ENCODE peak calls at places on chromosomes 7 and 10, in six cellular contexts. One of them, this sample, is unnamed.

GRCh38 chr7:143285454-143285756 is 647 bp downstream of the TMEM139 start:
- DNase-seq in cerebellar cortex: no peak
- DNase-seq in fibroblast of the aortic adventitia: no peak
- DNase-seq in CD4-positive, alpha-beta T cell: no peak
- DNase-seq in Kasumi-1: no peak
- DNase-seq in GM20000: no peak
- DNase-seq in this sample: no peak

GRCh38 chr7:8365499-8366110 is 67.8 kb upstream of the NXPH1 start:
- DNase-seq in Kasumi-1: peak
- DNase-seq in GM20000: no peak
- DNase-seq in fibroblast of the aortic adventitia: no peak
- DNase-seq in cerebellar cortex: peak
- DNase-seq in CD4-positive, alpha-beta T cell: no peak
- DNase-seq in this sample: no peak

GRCh38 chr10:13527864-13528137 is 1.0 kb downstream of the BEND7 start:
- DNase-seq in Kasumi-1: no peak
- DNase-seq in GM20000: peak
- DNase-seq in fibroblast of the aortic adventitia: no peak
- DNase-seq in CD4-positive, alpha-beta T cell: no peak
- DNase-seq in cerebellar cortex: peak
- DNase-seq in this sample: no peak

GRCh38 chr7:153381275-153382119 is 621.9 kb downstream of the ACTR3B start:
- DNase-seq in GM20000: peak
- DNase-seq in Kasumi-1: peak
- DNase-seq in fibroblast of the aortic adventitia: no peak
- DNase-seq in CD4-positive, alpha-beta T cell: no peak
- DNase-seq in cerebellar cortex: peak
- DNase-seq in this sample: no peak

GRCh38 chr10:31977440-31978157 is 49.0 kb upstream of the ARHGAP12 start:
- DNase-seq in Kasumi-1: peak
- DNase-seq in GM20000: peak
- DNase-seq in cerebellar cortex: no peak
- DNase-seq in CD4-positive, alpha-beta T cell: no peak
- DNase-seq in fibroblast of the aortic adventitia: peak
- DNase-seq in this sample: no peak

GRCh38 chr10:125190961-125191360 is 30.6 kb upstream of the CTBP2 start:
- DNase-seq in Kasumi-1: no peak
- DNase-seq in cerebellar cortex: no peak
- DNase-seq in CD4-positive, alpha-beta T cell: no peak
- DNase-seq in fibroblast of the aortic adventitia: no peak
- DNase-seq in GM20000: no peak
- DNase-seq in this sample: no peak

GRCh38 chr7:157399086-157399687 is 62.4 kb downstream of the DNAJB6 start:
- DNase-seq in GM20000: no peak
- DNase-seq in CD4-positive, alpha-beta T cell: no peak
- DNase-seq in cerebellar cortex: no peak
- DNase-seq in Kasumi-1: no peak
- DNase-seq in fibroblast of the aortic adventitia: no peak
- DNase-seq in this sample: no peak

GRCh38 chr10:69640196-69640980 is 10.3 kb downstream of the FAM241B start:
- DNase-seq in GM20000: no peak
- DNase-seq in Kasumi-1: no peak
- DNase-seq in CD4-positive, alpha-beta T cell: peak
- DNase-seq in cerebellar cortex: peak
- DNase-seq in fibroblast of the aortic adventitia: no peak
- DNase-seq in this sample: no peak

GRCh38 chr7:127629268-127629854 is 11.4 kb upstream of the PAX4 start:
- DNase-seq in Kasumi-1: peak
- DNase-seq in GM20000: no peak
- DNase-seq in CD4-positive, alpha-beta T cell: peak
- DNase-seq in fibroblast of the aortic adventitia: no peak
- DNase-seq in cerebellar cortex: peak
- DNase-seq in this sample: no peak

This sample was measured in GM12878.